ENCODE peak calls at places on chromosomes 7 and 10, in ten cellular contexts. R is HFF-Myc, D is omental fat pad, P is coronary artery, Q is glutamatergic neuron, G is brain microvascular endothelial cell, W is Caco-2, U is Panc1, Y is heart right ventricle, L is fibroblast of the aortic adventitia. I is an unnamed sample.

GRCh38 chr7:106417273-106417902 is 132.6 kb upstream of the NAMPT start:
- DNase-seq in R (no peak), D (no peak), P (no peak), Q (no peak), G (no peak), W (no peak), U (no peak), Y (no peak), L (no peak), I (no peak)

GRCh38 chr7:152051968-152052367 is 26.5 kb downstream of the GALNT11 start:
- DNase-seq in R (no peak), D (no peak), P (no peak), Q (no peak), G (no peak), W (no peak), U (no peak), Y (no peak), L (no peak), I (no peak)

GRCh38 chr7:31940167-31940566 is 130.0 kb downstream of the PDE1C start:
- DNase-seq in R (no peak), D (no peak), P (no peak), Q (no peak), G (no peak), W (no peak), U (no peak), Y (no peak), L (no peak), I (no peak)

GRCh38 chr7:34354906-34355305 is 303.1 kb upstream of the NPSR1 start:
- DNase-seq in R (no peak), D (no peak), P (no peak), Q (no peak), G (peak; percentile 36), W (no peak), U (no peak), Y (no peak), L (peak; percentile 75), I (no peak)

GRCh38 chr7:127632276-127632910 is 14.5 kb upstream of the PAX4 start:
- DNase-seq in R (no peak), D (no peak), P (no peak), Q (no peak), G (peak; percentile 29), W (no peak), U (no peak), Y (no peak), L (peak; percentile 96), I (no peak)

GRCh38 chr10:130516141-130516540 is 379.9 kb downstream of the GLRX3 start:
- DNase-seq in R (no peak), D (no peak), P (no peak), Q (no peak), G (no peak), W (no peak), U (no peak), Y (no peak), L (no peak), I (no peak)

GRCh38 chr7:142420554-142421362 is 162.9 kb upstream of the PRSS58 start:
- DNase-seq in R (no peak), D (no peak), P (no peak), Q (peak; percentile 76), G (peak; percentile 43), W (peak; percentile 35), U (no peak), Y (no peak), L (peak; percentile 16), I (no peak)

GRCh38 chr7:123437447-123437995 is 96.9 kb downstream of the IQUB start:
- DNase-seq in R (no peak), D (no peak), P (no peak), Q (no peak), G (no peak), W (no peak), U (no peak), Y (no peak), L (no peak), I (no peak)

GRCh38 chr7:122132341-122132740 is 11.7 kb downstream of the AASS start:
- DNase-seq in R (peak; percentile 9), D (no peak), P (no peak), Q (no peak), G (peak; percentile 37), W (no peak), U (no peak), Y (no peak), L (peak; percentile 56), I (no peak)

GRCh38 chr7:124697746-124698145 is 67.8 kb downstream of the GPR37 start:
- DNase-seq in R (no peak), D (no peak), P (no peak), Q (no peak), G (no peak), W (no peak), U (no peak), Y (no peak), L (no peak), I (no peak)

GRCh38 chr7:116598278-116598677 is 73.4 kb downstream of the CAV1 start:
- DNase-seq in R (no peak), D (no peak), P (no peak), Q (no peak), G (no peak), W (no peak), U (no peak), Y (no peak), L (no peak), I (peak; percentile 32)

GRCh38 chr10:89470628-89471027 is 56.3 kb downstream of the IFIT5 start:
- DNase-seq in R (no peak), D (no peak), P (no peak), Q (no peak), G (peak; percentile 43), W (no peak), U (no peak), Y (no peak), L (no peak), I (no peak)

GRCh38 chr7:11404355-11404754 is 427.6 kb downstream of the THSD7A start:
- DNase-seq in R (no peak), D (no peak), P (no peak), Q (no peak), G (no peak), W (no peak), U (no peak), Y (no peak), L (no peak), I (no peak)
- TF ChIP-seq CTCF in R (no peak), D (no peak), P (no peak), Q (no peak), G (no peak), W (no peak), U (no peak), Y (no peak), L (no peak), I (no peak)

DNA sequence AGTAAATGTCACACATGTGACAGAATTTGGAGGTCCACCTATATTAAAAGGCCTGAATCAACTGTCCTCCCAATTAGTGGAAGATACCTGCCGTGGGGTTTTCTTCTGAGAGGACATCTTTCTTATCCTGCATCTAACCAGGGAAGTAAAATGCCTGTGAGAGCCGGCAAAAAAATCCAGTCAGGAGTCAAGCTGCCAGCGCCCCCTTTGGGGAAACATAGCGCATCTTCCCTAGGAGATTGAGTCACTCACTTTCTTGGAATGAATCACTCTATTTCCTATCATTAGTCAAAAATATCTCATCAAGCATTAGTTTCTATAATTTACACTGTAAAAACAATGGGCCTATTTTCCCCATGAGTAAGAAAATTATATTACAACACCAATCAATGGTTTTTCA is 66.4 kb upstream of the ANK3 start:
- DNase-seq in R (no peak), D (no peak), P (no peak), Q (no peak), G (no peak), W (no peak), U (no peak), Y (no peak), L (no peak), I (no peak)
- TF ChIP-seq CTCF in R (no peak), D (no peak), P (no peak), Q (no peak), G (peak; percentile 62), W (no peak), U (no peak), Y (no peak), L (no peak), I (no peak)

GRCh38 chr10:3476640-3477448 is 304.3 kb upstream of the PITRM1 start:
- DNase-seq in R (no peak), D (no peak), P (no peak), Q (no peak), G (no peak), W (no peak), U (no peak), Y (no peak), L (no peak), I (no peak)
- TF ChIP-seq CTCF in R (no peak), D (no peak), P (no peak), Q (peak; percentile 10), G (no peak), W (peak; percentile 13), U (peak; percentile 22), Y (no peak), L (no peak), I (no peak)

GRCh38 chr7:130867039-130867438 is 133.0 kb upstream of the KLF14 start:
- DNase-seq in R (no peak), D (no peak), P (no peak), Q (no peak), G (no peak), W (no peak), U (no peak), Y (no peak), L (no peak), I (no peak)

GRCh38 chr7:130867581-130868136 is 133.7 kb upstream of the KLF14 start:
- DNase-seq in R (no peak), D (no peak), P (no peak), Q (no peak), G (no peak), W (no peak), U (no peak), Y (no peak), L (no peak), I (no peak)

GRCh38 chr7:130869918-130870317 is 135.9 kb upstream of the KLF14 start:
- DNase-seq in R (no peak), D (no peak), P (no peak), Q (no peak), G (no peak), W (no peak), U (no peak), Y (no peak), L (no peak), I (no peak)

GRCh38 chr7:130868150-130868549 is 134.1 kb upstream of the KLF14 start:
- DNase-seq in R (no peak), D (no peak), P (no peak), Q (no peak), G (no peak), W (no peak), U (no peak), Y (no peak), L (no peak), I (no peak)

DNA sequence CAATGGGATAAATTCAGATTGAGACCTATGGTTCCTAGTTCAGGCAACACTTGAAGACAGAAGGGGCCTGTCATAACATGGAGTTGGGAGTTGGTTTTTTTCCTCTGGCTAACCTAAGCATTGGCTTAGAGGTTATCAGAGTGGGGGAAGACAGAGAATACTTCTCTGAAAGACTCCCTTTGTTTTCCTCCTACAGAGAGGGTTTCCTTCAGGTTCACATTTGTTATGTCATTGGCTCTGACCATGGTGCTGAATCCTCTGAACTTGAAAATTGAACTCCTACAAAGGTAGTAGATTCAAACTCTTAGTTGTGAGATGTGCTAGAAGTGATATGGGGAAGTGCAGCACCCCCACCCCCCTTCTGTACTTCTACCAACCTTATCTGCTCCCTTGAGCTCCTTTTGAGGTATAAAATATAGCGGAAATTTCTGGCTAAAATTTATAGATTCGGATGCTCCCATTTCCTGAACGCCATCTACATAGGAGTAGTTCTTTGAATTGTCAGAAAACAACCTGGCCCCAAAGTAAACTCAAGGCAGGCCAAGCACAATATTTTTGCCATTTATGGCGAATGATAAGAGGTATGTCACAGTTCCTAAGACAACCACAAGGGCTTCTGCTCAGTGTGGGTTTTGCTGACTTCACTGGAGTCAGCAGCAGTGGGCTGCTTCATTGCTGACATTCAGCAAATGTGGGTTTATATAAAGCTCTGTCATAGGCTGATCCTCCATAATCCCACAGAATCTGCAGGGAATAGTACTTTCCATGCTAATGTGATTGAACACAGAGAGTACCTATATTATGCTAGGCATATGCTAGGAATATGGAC is 131.6 kb upstream of the KLF14 start:
- DNase-seq in R (no peak), D (no peak), P (no peak), Q (no peak), G (no peak), W (peak; percentile 40), U (no peak), Y (no peak), L (peak; percentile 62), I (no peak)
- TF ChIP-seq CTCF in R (no peak), D (no peak), P (no peak), Q (no peak), G (peak; percentile 43), W (no peak), U (no peak), Y (no peak), L (peak; percentile 19), I (no peak)

I was measured in pancreas.